ENCODE peak calls at places on chromosomes 6 and 20, in eight cellular contexts. Y, H, S, U, W, M, C and L are unnamed samples.

GRCh38 chr20:50366270-50367103 is 143.7 kb upstream of the PTPN1 start:
- DNase-seq in C (peak; percentile 40), M (no peak), W (no peak), Y (peak; percentile 65), S (peak; percentile 64), H (no peak), U (no peak), L (peak; percentile 96)

GRCh38 chr6:35415065-35415880 is 36.9 kb upstream of the FANCE start:
- DNase-seq in W (peak; percentile 65), M (no peak), H (peak; percentile 83), S (peak; percentile 77), Y (peak; percentile 83), U (peak; percentile 36), C (peak; percentile 62), L (peak; percentile 84)

GRCh38 chr6:164166996-164167395 is 752.5 kb downstream of the QKI start:
- DNase-seq in C (no peak), U (no peak), Y (no peak), S (no peak), M (no peak), H (no peak), W (no peak), L (no peak)

GRCh38 chr6:113427617-113428016 is 429.5 kb upstream of the MARCKS start:
- DNase-seq in S (no peak), U (no peak), M (no peak), Y (no peak), W (no peak), C (no peak), H (no peak), L (no peak)

GRCh38 chr20:33685328-33686007 is 717 bp downstream of the E2F1 start:
- DNase-seq in M (peak; percentile 74), Y (peak; percentile 48), H (no peak), S (no peak), U (no peak), W (no peak), C (no peak), L (peak; percentile 22)

GRCh38 chr20:41701596-41702350 is 83.6 kb upstream of the CHD6 start:
- DNase-seq in W (no peak), M (no peak), C (no peak), S (no peak), U (no peak), H (no peak), Y (no peak), L (no peak)

GRCh38 chr6:111559193-111560097 is 46.2 kb downstream of the TRAF3IP2 start:
- DNase-seq in H (no peak), Y (no peak), U (no peak), M (no peak), W (no peak), C (peak; percentile 82), S (peak; percentile 40), L (peak; percentile 78)

GRCh38 chr6:149716584-149716983 is 1.3 kb downstream of the LATS1 start:
- DNase-seq in C (no peak), H (no peak), W (no peak), U (no peak), Y (no peak), S (no peak), M (no peak), L (peak; percentile 19)

GRCh38 chr20:58692579-58693225 is at the start of gene NPEPL1:
- DNase-seq in M (peak; percentile 85), C (peak; percentile 27), U (peak; percentile 37), H (no peak), Y (peak; percentile 78), W (peak; percentile 75), S (peak; percentile 80), L (peak; percentile 78)

GRCh38 chr20:60297649-60298048 is 339.4 kb downstream of the CDH26 start:
- DNase-seq in C (no peak), H (no peak), Y (no peak), M (no peak), U (no peak), W (no peak), S (no peak), L (no peak)

GRCh38 chr6:130965657-130966056 is 97.4 kb downstream of the EPB41L2 start:
- DNase-seq in Y (no peak), C (no peak), M (no peak), H (no peak), W (no peak), U (no peak), S (no peak), L (peak; percentile 55)

GRCh38 chr20:53608456-53609413 is 15.1 kb upstream of the ZNF217 start:
- DNase-seq in S (peak; percentile 43), M (peak; percentile 31), C (no peak), W (peak; percentile 26), Y (no peak), H (no peak), U (no peak), L (peak; percentile 92)

GRCh38 chr20:58621906-58622548 is 29.1 kb upstream of the STX16 start:
- DNase-seq in S (no peak), M (no peak), W (no peak), H (no peak), C (no peak), U (no peak), Y (peak; percentile 30), L (no peak)

GRCh38 chr6:51025082-51025777 is 206.6 kb downstream of the TFAP2B start:
- DNase-seq in U (no peak), W (no peak), Y (no peak), H (no peak), S (no peak), M (no peak), C (peak; percentile 18), L (no peak)

GRCh38 chr6:139371421-139372253 is 2.8 kb downstream of the CITED2 start:
- DNase-seq in S (no peak), W (no peak), M (no peak), C (no peak), Y (no peak), H (no peak), U (no peak), L (peak; percentile 85)

GRCh38 chr20:47764154-47764734 is 21.0 kb downstream of the SULF2 start:
- DNase-seq in C (no peak), U (no peak), M (no peak), S (no peak), Y (peak; percentile 52), W (no peak), H (no peak), L (no peak)

GRCh38 chr6:116572162-116572561 is 858 bp downstream of the RWDD1 start:
- DNase-seq in S (peak; percentile 34), W (peak; percentile 17), M (no peak), C (no peak), U (no peak), H (no peak), Y (no peak), L (peak; percentile 67)

GRCh38 chr20:58697201-58697866 is 4.7 kb downstream of the NPEPL1 start:
- DNase-seq in M (no peak), Y (no peak), C (no peak), U (peak; percentile 8), S (no peak), W (peak; percentile 11), H (no peak), L (no peak)

GRCh38 chr20:20192366-20192765 is 140.0 kb downstream of the CFAP61 start:
- DNase-seq in U (no peak), H (no peak), Y (no peak), M (no peak), W (no peak), C (no peak), S (no peak), L (no peak)

GRCh38 chr6:13484138-13484708 is 3.2 kb downstream of the GFOD1 start:
- DNase-seq in H (no peak), M (no peak), C (no peak), U (no peak), S (no peak), Y (no peak), W (no peak), L (no peak)

GRCh38 chr20:47620808-47621805 is 119.4 kb downstream of the NCOA3 start:
- DNase-seq in Y (peak; percentile 71), S (no peak), U (no peak), C (peak; percentile 34), W (no peak), H (no peak), M (no peak), L (peak; percentile 82)

DNA sequence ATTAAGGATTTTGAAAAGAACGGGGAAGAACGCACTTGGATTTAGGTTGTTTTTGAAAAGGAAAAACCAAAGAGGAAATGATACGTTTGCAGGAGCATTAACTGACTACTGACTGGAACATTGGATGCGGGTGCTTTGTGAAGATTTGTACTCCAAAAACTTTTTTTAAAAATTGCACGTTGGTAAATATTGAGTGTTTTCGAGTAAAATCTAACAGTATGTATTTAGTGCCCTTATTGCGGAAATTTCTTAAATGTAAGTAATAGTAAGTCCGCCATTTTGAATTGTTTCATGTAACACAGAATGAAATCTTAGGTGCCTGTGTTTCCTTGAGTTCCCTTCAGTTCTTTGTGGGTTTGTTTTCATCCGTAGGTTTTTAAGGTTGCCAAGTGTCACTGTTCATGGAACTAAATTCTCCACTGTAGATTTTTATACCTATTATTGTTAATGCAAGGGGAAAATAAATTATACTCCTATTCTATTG is 15.2 kb upstream of the LIN28B start:
- DNase-seq in Y (no peak), W (no peak), U (no peak), H (no peak), M (no peak), S (no peak), C (no peak), L (no peak)
- H3K4me3 ChIP-seq in Y (no peak overlapping the region), W (peak overlapping the region; percentile 59), U (peak overlapping the region; percentile 49), H (peak overlapping the region; percentile 22), M (no peak overlapping the region), S (no peak overlapping the region), C (peak overlapping the region; percentile 30), L (peak overlapping the region; percentile 51)

DNA sequence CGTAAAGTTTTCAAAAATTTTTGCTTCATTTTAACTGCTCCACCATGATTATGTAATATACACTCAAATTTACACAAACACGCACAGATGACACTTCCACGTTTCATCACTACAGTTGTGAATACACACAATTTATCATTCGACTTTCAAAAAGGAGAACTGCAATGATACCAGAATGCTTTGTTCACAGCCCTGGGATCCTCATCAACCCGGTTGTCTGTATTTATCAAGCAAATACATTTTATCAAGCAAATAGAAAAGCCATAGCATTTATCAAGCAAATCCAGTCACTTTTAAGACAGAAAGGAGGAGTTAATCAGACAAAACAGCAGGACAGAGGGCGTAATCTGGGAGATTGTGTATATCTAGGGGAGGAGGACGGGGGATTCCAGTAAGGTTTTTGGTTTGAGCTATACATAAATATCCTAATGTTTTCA is 20.3 kb upstream of the ABT1 start:
- DNase-seq in S (no peak), M (no peak), Y (no peak), W (no peak), C (no peak), U (no peak), H (no peak), L (no peak)
- H3K4me3 ChIP-seq in S (no peak overlapping the region), M (peak overlapping the region; percentile 47), Y (peak overlapping the region; percentile 51), W (peak overlapping the region; percentile 51), C (peak overlapping the region; percentile 53), U (peak overlapping the region; percentile 44), H (peak overlapping the region; percentile 10), L (peak overlapping the region; percentile 52)

GRCh38 chr6:31307669-31308049 is 35.8 kb upstream of the HLA-C start:
- DNase-seq in S (no peak), U (no peak), W (no peak), M (no peak), H (no peak), C (no peak), Y (no peak), L (no peak)
- H3K4me3 ChIP-seq in S (no peak overlapping the region), U (no peak overlapping the region), W (peak overlapping the region; percentile 56), M (peak overlapping the region; percentile 71), H (no peak overlapping the region), C (no peak overlapping the region), Y (no peak overlapping the region), L (no peak overlapping the region)

GRCh38 chr6:148502083-148502772 is 159.6 kb downstream of the SASH1 start:
- DNase-seq in M (no peak), U (peak; percentile 59), H (no peak), W (no peak), S (peak; percentile 44), Y (no peak), C (no peak), L (peak; percentile 83)
- H3K4me3 ChIP-seq in M (no peak overlapping the region), U (no peak overlapping the region), H (no peak overlapping the region), W (no peak overlapping the region), S (no peak overlapping the region), Y (no peak overlapping the region), C (no peak overlapping the region), L (no peak overlapping the region)